ENCODE peak calls at places on chromosomes 12 and 14, in five cellular contexts. A, N, S, U and Z are unnamed samples.

GRCh38 chr12:24911284-24911791 is 37.6 kb downstream of the BCAT1 start:
- DNase-seq in A (no peak), N (peak; percentile 55), S (no peak), U (peak; percentile 38), Z (no peak)

GRCh38 chr12:75982974-75983660 is 48.5 kb downstream of the PHLDA1 start:
- DNase-seq in A (no peak), N (no peak), S (no peak), U (no peak), Z (no peak)

GRCh38 chr14:26427059-26427458 is 170.8 kb downstream of the NOVA1 start:
- DNase-seq in A (no peak), N (no peak), S (no peak), U (peak; percentile 86), Z (no peak)

GRCh38 chr12:49748800-49749199 is 7.4 kb downstream of the TMBIM6 start:
- DNase-seq in A (no peak), N (no peak), S (no peak), U (no peak), Z (no peak)

GRCh38 chr12:98053202-98053601 is 462.2 kb upstream of the TMPO start:
- DNase-seq in A (no peak), N (no peak), S (no peak), U (no peak), Z (no peak)

GRCh38 chr12:6276936-6277615 is 33.4 kb upstream of the PLEKHG6 start:
- DNase-seq in A (peak; percentile 39), N (no peak), S (no peak), U (no peak), Z (no peak)

GRCh38 chr14:73467377-73467776 is 9.0 kb upstream of the NUMB start:
- DNase-seq in A (no peak), N (no peak), S (no peak), U (peak; percentile 68), Z (no peak)

GRCh38 chr14:93146119-93146518 is 30.4 kb upstream of the ITPK1 start:
- DNase-seq in A (no peak), N (no peak), S (no peak), U (no peak), Z (no peak)

GRCh38 chr12:127670294-127670693 is 596.7 kb upstream of the TMEM132C start:
- DNase-seq in A (no peak), N (no peak), S (no peak), U (no peak), Z (no peak)

GRCh38 chr12:29499235-29499634 is 1.7 kb upstream of the OVCH1 start:
- DNase-seq in A (no peak), N (no peak), S (no peak), U (no peak), Z (no peak)

GRCh38 chr12:104953323-104953722 is 4.8 kb downstream of the SLC41A2 start:
- DNase-seq in A (no peak), N (no peak), S (no peak), U (no peak), Z (no peak)